ENCODE peak calls at places on chromosomes 4 and X, in eight cellular contexts. One of them, this sample, is unnamed.

GRCh38 chr4:743463-744211 is 38.0 kb downstream of the PCGF3 start:
- DNase-seq in stimulated activated naive B cell treated with anti-CD40 and anti-IgM and Interleukin-4, amounts not matched to agents 10 μg/mL and 1 μg/mL and 100 μg/mL, for 72 hours: no peak
- DNase-seq in neural crest cell: no peak
- DNase-seq in suprapubic skin: no peak
- DNase-seq in stimulated activated CD4-positive, alpha-beta T cell treated with anti-CD3 and anti-CD28 coated beads, Interleukin-1b, Interleukin-23, amount 100 ng/mL, for 4 hours: no peak
- DNase-seq in A549: no peak
- DNase-seq in endodermal cell: no peak
- DNase-seq in astrocyte of the spinal cord: peak
- DNase-seq in this sample: no peak

GRCh38 chr4:146916479-146917076 is 29.1 kb downstream of the TTC29 start:
- DNase-seq in astrocyte of the spinal cord: peak
- DNase-seq in A549: peak
- DNase-seq in stimulated activated CD4-positive, alpha-beta T cell treated with anti-CD3 and anti-CD28 coated beads, Interleukin-1b, Interleukin-23, amount 100 ng/mL, for 4 hours: no peak
- DNase-seq in neural crest cell: peak
- DNase-seq in stimulated activated naive B cell treated with anti-CD40 and anti-IgM and Interleukin-4, amounts not matched to agents 10 μg/mL and 1 μg/mL and 100 μg/mL, for 72 hours: no peak
- DNase-seq in endodermal cell: no peak
- DNase-seq in suprapubic skin: no peak
- DNase-seq in this sample: no peak

GRCh38 chr4:7785017-7785416 is 154.6 kb downstream of the AFAP1 start:
- DNase-seq in suprapubic skin: no peak
- DNase-seq in A549: no peak
- DNase-seq in astrocyte of the spinal cord: peak
- DNase-seq in stimulated activated naive B cell treated with anti-CD40 and anti-IgM and Interleukin-4, amounts not matched to agents 10 μg/mL and 1 μg/mL and 100 μg/mL, for 72 hours: no peak
- DNase-seq in stimulated activated CD4-positive, alpha-beta T cell treated with anti-CD3 and anti-CD28 coated beads, Interleukin-1b, Interleukin-23, amount 100 ng/mL, for 4 hours: no peak
- DNase-seq in endodermal cell: no peak
- DNase-seq in neural crest cell: no peak
- DNase-seq in this sample: no peak

GRCh38 chr4:123577507-123577906 is 180.9 kb downstream of the SPRY1 start:
- DNase-seq in astrocyte of the spinal cord: no peak
- DNase-seq in suprapubic skin: no peak
- DNase-seq in A549: no peak
- DNase-seq in stimulated activated CD4-positive, alpha-beta T cell treated with anti-CD3 and anti-CD28 coated beads, Interleukin-1b, Interleukin-23, amount 100 ng/mL, for 4 hours: no peak
- DNase-seq in endodermal cell: no peak
- DNase-seq in stimulated activated naive B cell treated with anti-CD40 and anti-IgM and Interleukin-4, amounts not matched to agents 10 μg/mL and 1 μg/mL and 100 μg/mL, for 72 hours: no peak
- DNase-seq in neural crest cell: no peak
- DNase-seq in this sample: no peak

GRCh38 chr4:28287837-28288236 is 1427.2 kb downstream of the STIM2 start:
- DNase-seq in suprapubic skin: no peak
- DNase-seq in endodermal cell: no peak
- DNase-seq in stimulated activated naive B cell treated with anti-CD40 and anti-IgM and Interleukin-4, amounts not matched to agents 10 μg/mL and 1 μg/mL and 100 μg/mL, for 72 hours: no peak
- DNase-seq in stimulated activated CD4-positive, alpha-beta T cell treated with anti-CD3 and anti-CD28 coated beads, Interleukin-1b, Interleukin-23, amount 100 ng/mL, for 4 hours: no peak
- DNase-seq in neural crest cell: no peak
- DNase-seq in A549: peak
- DNase-seq in astrocyte of the spinal cord: peak
- DNase-seq in this sample: no peak

GRCh38 chr4:143667461-143667860 is 33.0 kb downstream of the FREM3 start:
- DNase-seq in suprapubic skin: no peak
- DNase-seq in neural crest cell: no peak
- DNase-seq in endodermal cell: no peak
- DNase-seq in stimulated activated naive B cell treated with anti-CD40 and anti-IgM and Interleukin-4, amounts not matched to agents 10 μg/mL and 1 μg/mL and 100 μg/mL, for 72 hours: no peak
- DNase-seq in astrocyte of the spinal cord: peak
- DNase-seq in A549: no peak
- DNase-seq in stimulated activated CD4-positive, alpha-beta T cell treated with anti-CD3 and anti-CD28 coated beads, Interleukin-1b, Interleukin-23, amount 100 ng/mL, for 4 hours: no peak
- DNase-seq in this sample: no peak

GRCh38 chr4:88706574-88706973 is 8.9 kb upstream of the NAP1L5 start:
- DNase-seq in endodermal cell: peak
- DNase-seq in A549: peak
- DNase-seq in stimulated activated CD4-positive, alpha-beta T cell treated with anti-CD3 and anti-CD28 coated beads, Interleukin-1b, Interleukin-23, amount 100 ng/mL, for 4 hours: no peak
- DNase-seq in astrocyte of the spinal cord: peak
- DNase-seq in neural crest cell: no peak
- DNase-seq in suprapubic skin: no peak
- DNase-seq in stimulated activated naive B cell treated with anti-CD40 and anti-IgM and Interleukin-4, amounts not matched to agents 10 μg/mL and 1 μg/mL and 100 μg/mL, for 72 hours: no peak
- DNase-seq in this sample: no peak

GRCh38 chr4:83993774-83994173 is 457.9 kb downstream of the GPAT3 start:
- DNase-seq in neural crest cell: peak
- DNase-seq in suprapubic skin: no peak
- DNase-seq in stimulated activated naive B cell treated with anti-CD40 and anti-IgM and Interleukin-4, amounts not matched to agents 10 μg/mL and 1 μg/mL and 100 μg/mL, for 72 hours: no peak
- DNase-seq in stimulated activated CD4-positive, alpha-beta T cell treated with anti-CD3 and anti-CD28 coated beads, Interleukin-1b, Interleukin-23, amount 100 ng/mL, for 4 hours: no peak
- DNase-seq in astrocyte of the spinal cord: no peak
- DNase-seq in endodermal cell: peak
- DNase-seq in A549: peak
- DNase-seq in this sample: no peak

GRCh38 chr4:185435466-185435865 is 9.7 kb upstream of the UFSP2 start:
- DNase-seq in stimulated activated naive B cell treated with anti-CD40 and anti-IgM and Interleukin-4, amounts not matched to agents 10 μg/mL and 1 μg/mL and 100 μg/mL, for 72 hours: no peak
- DNase-seq in A549: no peak
- DNase-seq in suprapubic skin: no peak
- DNase-seq in stimulated activated CD4-positive, alpha-beta T cell treated with anti-CD3 and anti-CD28 coated beads, Interleukin-1b, Interleukin-23, amount 100 ng/mL, for 4 hours: no peak
- DNase-seq in neural crest cell: no peak
- DNase-seq in astrocyte of the spinal cord: no peak
- DNase-seq in endodermal cell: no peak
- DNase-seq in this sample: no peak

GRCh38 chrX:37684918-37685317 is 673 bp upstream of the XK start:
- DNase-seq in stimulated activated CD4-positive, alpha-beta T cell treated with anti-CD3 and anti-CD28 coated beads, Interleukin-1b, Interleukin-23, amount 100 ng/mL, for 4 hours: no peak
- DNase-seq in astrocyte of the spinal cord: no peak
- DNase-seq in neural crest cell: no peak
- DNase-seq in stimulated activated naive B cell treated with anti-CD40 and anti-IgM and Interleukin-4, amounts not matched to agents 10 μg/mL and 1 μg/mL and 100 μg/mL, for 72 hours: no peak
- DNase-seq in A549: peak
- DNase-seq in suprapubic skin: no peak
- DNase-seq in endodermal cell: no peak
- DNase-seq in this sample: no peak

GRCh38 chr4:46389301-46389761 is 597 bp downstream of the GABRA2 start:
- DNase-seq in stimulated activated naive B cell treated with anti-CD40 and anti-IgM and Interleukin-4, amounts not matched to agents 10 μg/mL and 1 μg/mL and 100 μg/mL, for 72 hours: no peak
- DNase-seq in A549: no peak
- DNase-seq in stimulated activated CD4-positive, alpha-beta T cell treated with anti-CD3 and anti-CD28 coated beads, Interleukin-1b, Interleukin-23, amount 100 ng/mL, for 4 hours: no peak
- DNase-seq in astrocyte of the spinal cord: peak
- DNase-seq in neural crest cell: peak
- DNase-seq in suprapubic skin: no peak
- DNase-seq in endodermal cell: peak
- DNase-seq in this sample: no peak

GRCh38 chrX:102185967-102186720 is 29.0 kb upstream of the TCP11X1 start:
- DNase-seq in suprapubic skin: no peak
- DNase-seq in neural crest cell: no peak
- DNase-seq in endodermal cell: no peak
- DNase-seq in stimulated activated naive B cell treated with anti-CD40 and anti-IgM and Interleukin-4, amounts not matched to agents 10 μg/mL and 1 μg/mL and 100 μg/mL, for 72 hours: no peak
- DNase-seq in A549: no peak
- DNase-seq in astrocyte of the spinal cord: no peak
- DNase-seq in stimulated activated CD4-positive, alpha-beta T cell treated with anti-CD3 and anti-CD28 coated beads, Interleukin-1b, Interleukin-23, amount 100 ng/mL, for 4 hours: no peak
- DNase-seq in this sample: no peak

GRCh38 chrX:18036394-18036793 is 175.3 kb upstream of the RAI2 start:
- DNase-seq in stimulated activated naive B cell treated with anti-CD40 and anti-IgM and Interleukin-4, amounts not matched to agents 10 μg/mL and 1 μg/mL and 100 μg/mL, for 72 hours: no peak
- DNase-seq in neural crest cell: no peak
- DNase-seq in endodermal cell: no peak
- DNase-seq in stimulated activated CD4-positive, alpha-beta T cell treated with anti-CD3 and anti-CD28 coated beads, Interleukin-1b, Interleukin-23, amount 100 ng/mL, for 4 hours: no peak
- DNase-seq in A549: no peak
- DNase-seq in suprapubic skin: no peak
- DNase-seq in astrocyte of the spinal cord: no peak
- DNase-seq in this sample: no peak

GRCh38 chr4:53459548-53459947 is 82.1 kb downstream of the FIP1L1 start:
- DNase-seq in endodermal cell: no peak
- DNase-seq in astrocyte of the spinal cord: peak
- DNase-seq in A549: peak
- DNase-seq in neural crest cell: no peak
- DNase-seq in stimulated activated CD4-positive, alpha-beta T cell treated with anti-CD3 and anti-CD28 coated beads, Interleukin-1b, Interleukin-23, amount 100 ng/mL, for 4 hours: no peak
- DNase-seq in suprapubic skin: no peak
- DNase-seq in stimulated activated naive B cell treated with anti-CD40 and anti-IgM and Interleukin-4, amounts not matched to agents 10 μg/mL and 1 μg/mL and 100 μg/mL, for 72 hours: no peak
- DNase-seq in this sample: no peak

GRCh38 chr4:1746265-1746691 is 25.0 kb downstream of the TACC3 start:
- DNase-seq in endodermal cell: peak
- DNase-seq in stimulated activated naive B cell treated with anti-CD40 and anti-IgM and Interleukin-4, amounts not matched to agents 10 μg/mL and 1 μg/mL and 100 μg/mL, for 72 hours: peak
- DNase-seq in A549: peak
- DNase-seq in astrocyte of the spinal cord: peak
- DNase-seq in suprapubic skin: no peak
- DNase-seq in neural crest cell: peak
- DNase-seq in stimulated activated CD4-positive, alpha-beta T cell treated with anti-CD3 and anti-CD28 coated beads, Interleukin-1b, Interleukin-23, amount 100 ng/mL, for 4 hours: peak
- DNase-seq in this sample: peak

GRCh38 chr4:145739840-145740239 is 59.9 kb downstream of the C4orf51 start:
- DNase-seq in A549: peak
- DNase-seq in stimulated activated naive B cell treated with anti-CD40 and anti-IgM and Interleukin-4, amounts not matched to agents 10 μg/mL and 1 μg/mL and 100 μg/mL, for 72 hours: no peak
- DNase-seq in suprapubic skin: no peak
- DNase-seq in neural crest cell: no peak
- DNase-seq in stimulated activated CD4-positive, alpha-beta T cell treated with anti-CD3 and anti-CD28 coated beads, Interleukin-1b, Interleukin-23, amount 100 ng/mL, for 4 hours: no peak
- DNase-seq in endodermal cell: no peak
- DNase-seq in astrocyte of the spinal cord: peak
- DNase-seq in this sample: no peak

GRCh38 chr4:95963456-95963855 is 123.6 kb downstream of the PDHA2 start:
- DNase-seq in suprapubic skin: no peak
- DNase-seq in astrocyte of the spinal cord: no peak
- DNase-seq in stimulated activated CD4-positive, alpha-beta T cell treated with anti-CD3 and anti-CD28 coated beads, Interleukin-1b, Interleukin-23, amount 100 ng/mL, for 4 hours: no peak
- DNase-seq in endodermal cell: no peak
- DNase-seq in neural crest cell: no peak
- DNase-seq in stimulated activated naive B cell treated with anti-CD40 and anti-IgM and Interleukin-4, amounts not matched to agents 10 μg/mL and 1 μg/mL and 100 μg/mL, for 72 hours: no peak
- DNase-seq in A549: no peak
- DNase-seq in this sample: no peak

GRCh38 chr4:80103615-80104014 is 30.6 kb upstream of the ANTXR2 start:
- DNase-seq in neural crest cell: no peak
- DNase-seq in stimulated activated CD4-positive, alpha-beta T cell treated with anti-CD3 and anti-CD28 coated beads, Interleukin-1b, Interleukin-23, amount 100 ng/mL, for 4 hours: no peak
- DNase-seq in astrocyte of the spinal cord: no peak
- DNase-seq in endodermal cell: no peak
- DNase-seq in A549: no peak
- DNase-seq in suprapubic skin: no peak
- DNase-seq in stimulated activated naive B cell treated with anti-CD40 and anti-IgM and Interleukin-4, amounts not matched to agents 10 μg/mL and 1 μg/mL and 100 μg/mL, for 72 hours: no peak
- DNase-seq in this sample: no peak

GRCh38 chr4:121957266-121957665 is 5.4 kb upstream of the TRPC3 start:
- DNase-seq in neural crest cell: no peak
- DNase-seq in endodermal cell: no peak
- DNase-seq in A549: no peak
- DNase-seq in stimulated activated CD4-positive, alpha-beta T cell treated with anti-CD3 and anti-CD28 coated beads, Interleukin-1b, Interleukin-23, amount 100 ng/mL, for 4 hours: no peak
- DNase-seq in stimulated activated naive B cell treated with anti-CD40 and anti-IgM and Interleukin-4, amounts not matched to agents 10 μg/mL and 1 μg/mL and 100 μg/mL, for 72 hours: no peak
- DNase-seq in astrocyte of the spinal cord: no peak
- DNase-seq in suprapubic skin: no peak
- DNase-seq in this sample: no peak

GRCh38 chr4:42151568-42152506 is 618 bp downstream of the BEND4 start:
- DNase-seq in astrocyte of the spinal cord: no peak
- DNase-seq in neural crest cell: peak
- DNase-seq in A549: no peak
- DNase-seq in suprapubic skin: no peak
- DNase-seq in stimulated activated CD4-positive, alpha-beta T cell treated with anti-CD3 and anti-CD28 coated beads, Interleukin-1b, Interleukin-23, amount 100 ng/mL, for 4 hours: peak
- DNase-seq in endodermal cell: peak
- DNase-seq in stimulated activated naive B cell treated with anti-CD40 and anti-IgM and Interleukin-4, amounts not matched to agents 10 μg/mL and 1 μg/mL and 100 μg/mL, for 72 hours: peak
- DNase-seq in this sample: peak

GRCh38 chr4:17098946-17099345 is 200.5 kb upstream of the LDB2 start:
- DNase-seq in stimulated activated naive B cell treated with anti-CD40 and anti-IgM and Interleukin-4, amounts not matched to agents 10 μg/mL and 1 μg/mL and 100 μg/mL, for 72 hours: no peak
- DNase-seq in suprapubic skin: no peak
- DNase-seq in astrocyte of the spinal cord: no peak
- DNase-seq in stimulated activated CD4-positive, alpha-beta T cell treated with anti-CD3 and anti-CD28 coated beads, Interleukin-1b, Interleukin-23, amount 100 ng/mL, for 4 hours: no peak
- DNase-seq in neural crest cell: no peak
- DNase-seq in endodermal cell: no peak
- DNase-seq in A549: no peak
- DNase-seq in this sample: no peak

GRCh38 chr4:99784836-99785235 is 31.8 kb upstream of the DAPP1 start:
- DNase-seq in suprapubic skin: no peak
- DNase-seq in astrocyte of the spinal cord: no peak
- DNase-seq in endodermal cell: no peak
- DNase-seq in stimulated activated naive B cell treated with anti-CD40 and anti-IgM and Interleukin-4, amounts not matched to agents 10 μg/mL and 1 μg/mL and 100 μg/mL, for 72 hours: no peak
- DNase-seq in stimulated activated CD4-positive, alpha-beta T cell treated with anti-CD3 and anti-CD28 coated beads, Interleukin-1b, Interleukin-23, amount 100 ng/mL, for 4 hours: no peak
- DNase-seq in neural crest cell: no peak
- DNase-seq in A549: no peak
- DNase-seq in this sample: no peak

GRCh38 chr4:20095805-20096541 is 155.7 kb upstream of the SLIT2 start:
- DNase-seq in astrocyte of the spinal cord: no peak
- DNase-seq in suprapubic skin: no peak
- DNase-seq in stimulated activated CD4-positive, alpha-beta T cell treated with anti-CD3 and anti-CD28 coated beads, Interleukin-1b, Interleukin-23, amount 100 ng/mL, for 4 hours: no peak
- DNase-seq in stimulated activated naive B cell treated with anti-CD40 and anti-IgM and Interleukin-4, amounts not matched to agents 10 μg/mL and 1 μg/mL and 100 μg/mL, for 72 hours: no peak
- DNase-seq in neural crest cell: no peak
- DNase-seq in endodermal cell: no peak
- DNase-seq in A549: no peak
- DNase-seq in this sample: no peak

GRCh38 chr4:47143261-47143660 is 111.9 kb downstream of the GABRB1 start:
- DNase-seq in neural crest cell: no peak
- DNase-seq in stimulated activated CD4-positive, alpha-beta T cell treated with anti-CD3 and anti-CD28 coated beads, Interleukin-1b, Interleukin-23, amount 100 ng/mL, for 4 hours: no peak
- DNase-seq in endodermal cell: no peak
- DNase-seq in astrocyte of the spinal cord: no peak
- DNase-seq in suprapubic skin: no peak
- DNase-seq in A549: no peak
- DNase-seq in stimulated activated naive B cell treated with anti-CD40 and anti-IgM and Interleukin-4, amounts not matched to agents 10 μg/mL and 1 μg/mL and 100 μg/mL, for 72 hours: no peak
- DNase-seq in this sample: no peak

GRCh38 chr4:118816538-118817177 is 19.3 kb downstream of the SEC24D start:
- DNase-seq in A549: no peak
- DNase-seq in endodermal cell: no peak
- DNase-seq in astrocyte of the spinal cord: peak
- DNase-seq in suprapubic skin: no peak
- DNase-seq in neural crest cell: no peak
- DNase-seq in stimulated activated naive B cell treated with anti-CD40 and anti-IgM and Interleukin-4, amounts not matched to agents 10 μg/mL and 1 μg/mL and 100 μg/mL, for 72 hours: no peak
- DNase-seq in stimulated activated CD4-positive, alpha-beta T cell treated with anti-CD3 and anti-CD28 coated beads, Interleukin-1b, Interleukin-23, amount 100 ng/mL, for 4 hours: no peak
- DNase-seq in this sample: no peak

This sample was measured in activated B cell treated with CpG ODN at 0.5 μM for 24 hours.